ENCODE peak calls at places on chromosomes 6 and 20, in five cellular contexts. S, Z, O, W and M are unnamed samples.
A peak's percentile ranks its signal among the peaks of the same experiment; 100 is the strongest.

GRCh38 chr6:108167449-108167903 is 1.7 kb downstream of the NR2E1 start:
- DNase-seq in S (no peak), Z (no peak), O (no peak), W (no peak), M (no peak)

GRCh38 chr6:17928514-17929430 is 58.7 kb downstream of the KIF13A start:
- DNase-seq in S (no peak), Z (no peak), O (no peak), W (no peak), M (no peak)

GRCh38 chr20:58706150-58706892 is 13.7 kb downstream of the NPEPL1 start:
- DNase-seq in S (no peak), Z (no peak), O (peak; percentile 46), W (no peak), M (no peak)

GRCh38 chr6:88868559-88868860 is 94.9 kb downstream of the RNGTT start:
- DNase-seq in S (no peak), Z (no peak), O (no peak), W (no peak), M (no peak)

GRCh38 chr6:158039571-158040050 is 57.9 kb downstream of the SYNJ2 start:
- DNase-seq in S (peak; percentile 78), Z (no peak), O (peak; percentile 43), W (no peak), M (no peak)

GRCh38 chr6:24704468-24704867 is 14.5 kb downstream of the C6orf62 start:
- DNase-seq in S (no peak), Z (no peak), O (no peak), W (no peak), M (no peak)

GRCh38 chr6:149094934-149095341 is 222.6 kb upstream of the TAB2 start:
- DNase-seq in S (no peak), Z (no peak), O (no peak), W (no peak), M (no peak)

GRCh38 chr6:35489995-35490791 is 6.7 kb downstream of the TEAD3 start:
- DNase-seq in S (no peak), Z (no peak), O (peak; percentile 79), W (peak; percentile 58), M (peak; percentile 40)

GRCh38 chr6:133214267-133214666 is 26.9 kb upstream of the EYA4 start:
- DNase-seq in S (no peak), Z (no peak), O (no peak), W (no peak), M (no peak)

GRCh38 chr6:128155826-128156225 is 255.0 kb upstream of the THEMIS start:
- DNase-seq in S (no peak), Z (no peak), O (no peak), W (no peak), M (no peak)